ENCODE peak calls at places on chromosome 9, in six cellular contexts. E is A549, J is K562, X is endothelial cell of umbilical vein, A is HepG2, C is GM12878. D is an unnamed sample.

GRCh38 chr9:34463098-34463900 is 4.7 kb downstream of the DNAI1 start:
- DNase-seq in E (peak), J (no peak), X (no peak), A (no peak), C (no peak), D (peak)

GRCh38 chr9:120652902-120653301 is 61.4 kb downstream of the MEGF9 start:
- DNase-seq in E (no peak), J (no peak), X (no peak), A (no peak), C (no peak), D (no peak)

GRCh38 chr9:76562511-76562911 is 103.5 kb downstream of the GCNT1 start:
- DNase-seq in E (no peak), J (no peak), X (peak), A (no peak), C (peak), D (peak)

GRCh38 chr9:29214702-29215248 is 1641.5 kb upstream of the C9orf72 start:
- DNase-seq in E (no peak), J (no peak), X (no peak), A (no peak), C (no peak), D (no peak)

GRCh38 chr9:120855827-120856636 is 13.3 kb upstream of the PSMD5 start:
- DNase-seq in E (no peak), J (peak), X (no peak), A (no peak), C (no peak), D (no peak)

GRCh38 chr9:92990461-92990860 is 43.1 kb downstream of the FGD3 start:
- DNase-seq in E (no peak), J (no peak), X (no peak), A (no peak), C (no peak), D (no peak)

GRCh38 chr9:133812941-133813748 is 75.0 kb upstream of the SARDH start:
- DNase-seq in E (no peak), J (no peak), X (no peak), A (no peak), C (no peak), D (no peak)

GRCh38 chr9:105296889-105297288 is 52.4 kb downstream of the SLC44A1 start:
- DNase-seq in E (peak), J (no peak), X (peak), A (peak), C (no peak), D (peak)

DNA sequence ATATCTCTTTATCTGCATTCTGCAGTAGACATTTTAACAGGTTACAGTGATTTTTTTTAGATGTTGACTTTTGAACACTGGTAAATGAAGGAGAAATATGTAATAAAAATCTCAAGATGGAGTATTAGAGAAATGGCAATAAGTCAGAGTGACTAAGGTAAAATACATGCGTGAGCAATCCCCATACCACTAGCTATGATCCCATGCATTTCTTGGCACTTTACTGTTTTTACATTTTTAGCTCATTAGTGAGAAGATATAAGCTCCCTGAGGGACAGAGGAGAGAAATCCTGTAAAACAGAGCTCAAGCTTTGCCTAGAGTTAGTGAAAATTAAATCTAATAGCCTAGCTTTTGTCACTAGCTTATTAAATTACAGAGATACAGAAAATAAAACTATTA is 181.9 kb upstream of the TRPM3 start:
- DNase-seq in E (no peak), J (no peak), X (no peak), A (no peak), C (no peak), D (no peak)
- H3K4me3 ChIP-seq in E (no peak), J (no peak), X (no peak), A (no peak), C (no peak), D (no peak)

DNA sequence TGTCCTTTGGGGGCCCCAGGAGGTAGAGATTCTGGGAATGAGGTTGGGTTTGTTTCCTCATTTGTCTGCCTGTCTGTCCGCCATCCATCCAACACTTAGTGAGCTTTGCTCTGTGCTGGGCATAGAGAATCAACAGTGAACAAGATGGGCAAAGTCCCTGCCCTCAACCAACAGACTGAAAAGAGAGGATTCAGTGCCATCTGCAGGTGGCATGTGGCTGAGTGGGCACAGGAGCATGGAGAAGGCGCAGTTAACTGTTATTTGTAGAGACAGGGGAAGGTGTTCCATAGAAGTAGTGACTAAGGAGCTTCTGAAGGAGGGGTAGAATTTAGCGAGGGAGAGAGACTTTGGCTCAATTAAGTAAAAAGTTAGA is 23.1 kb downstream of the POLR1E start:
- DNase-seq in E (no peak), J (no peak), X (no peak), A (no peak), C (no peak), D (no peak)
- TF ChIP-seq MYC in E (no peak), J (no peak), X (no peak), A (no peak), C (no peak), D (no peak)

DNA sequence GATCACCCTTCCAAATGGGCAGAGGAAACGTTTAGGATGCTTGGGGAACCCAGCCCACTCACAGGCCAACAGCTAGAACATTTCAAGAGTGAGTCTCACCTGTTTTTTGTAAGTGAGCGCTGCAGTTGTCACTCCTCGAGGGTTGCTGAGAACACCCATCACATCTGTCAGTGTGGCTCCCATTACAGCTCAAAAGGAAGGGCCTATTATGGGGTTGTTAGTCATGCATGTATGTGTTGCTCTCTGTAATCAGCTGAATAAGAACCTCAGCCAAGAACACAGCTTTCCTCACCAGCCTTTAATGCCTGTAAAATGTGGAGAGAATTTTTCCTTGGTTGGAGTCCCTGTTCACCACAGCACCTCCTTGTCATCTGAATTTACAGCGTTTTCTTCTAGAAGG is 196.3 kb upstream of the KLF4 start:
- DNase-seq in E (no peak), J (no peak), X (no peak), A (no peak), C (no peak), D (no peak)
- TF ChIP-seq MAX in E (no peak), J (no peak), X (no peak), A (no peak), C (no peak), D (no peak)

GRCh38 chr9:24479266-24479665 is 66.4 kb downstream of the IZUMO3 start:
- DNase-seq in E (no peak), J (no peak), X (no peak), A (no peak), C (no peak), D (no peak)
- H3K4me3 ChIP-seq in E (no peak), J (no peak), X (no peak), A (no peak), C (no peak), D (no peak)

GRCh38 chr9:125440411-125440810 is 178.8 kb downstream of the GAPVD1 start:
- DNase-seq in E (no peak), J (no peak), X (no peak), A (no peak), C (no peak), D (no peak)

GRCh38 chr9:125442471-125442870 is 180.8 kb downstream of the GAPVD1 start:
- DNase-seq in E (no peak), J (no peak), X (no peak), A (no peak), C (no peak), D (no peak)

GRCh38 chr9:125444956-125445506 is 183.4 kb downstream of the GAPVD1 start:
- DNase-seq in E (no peak), J (no peak), X (no peak), A (no peak), C (no peak), D (no peak)

GRCh38 chr9:125444166-125444565 is 182.5 kb downstream of the GAPVD1 start:
- DNase-seq in E (no peak), J (no peak), X (no peak), A (no peak), C (no peak), D (no peak)

GRCh38 chr9:125443367-125443766 is 181.7 kb downstream of the GAPVD1 start:
- DNase-seq in E (no peak), J (no peak), X (no peak), A (no peak), C (no peak), D (no peak)
- TF ChIP-seq MYC in E (no peak), J (no peak), X (no peak), A (no peak), C (no peak), D (no peak)

GRCh38 chr9:138072161-138072842 is 194.7 kb downstream of the CACNA1B start:
- DNase-seq in E (no peak), J (no peak), X (no peak), A (no peak), C (no peak), D (no peak)
- TF ChIP-seq MAX in E (no peak), J (no peak), X (no peak), A (no peak), C (no peak), D (no peak)

DNA sequence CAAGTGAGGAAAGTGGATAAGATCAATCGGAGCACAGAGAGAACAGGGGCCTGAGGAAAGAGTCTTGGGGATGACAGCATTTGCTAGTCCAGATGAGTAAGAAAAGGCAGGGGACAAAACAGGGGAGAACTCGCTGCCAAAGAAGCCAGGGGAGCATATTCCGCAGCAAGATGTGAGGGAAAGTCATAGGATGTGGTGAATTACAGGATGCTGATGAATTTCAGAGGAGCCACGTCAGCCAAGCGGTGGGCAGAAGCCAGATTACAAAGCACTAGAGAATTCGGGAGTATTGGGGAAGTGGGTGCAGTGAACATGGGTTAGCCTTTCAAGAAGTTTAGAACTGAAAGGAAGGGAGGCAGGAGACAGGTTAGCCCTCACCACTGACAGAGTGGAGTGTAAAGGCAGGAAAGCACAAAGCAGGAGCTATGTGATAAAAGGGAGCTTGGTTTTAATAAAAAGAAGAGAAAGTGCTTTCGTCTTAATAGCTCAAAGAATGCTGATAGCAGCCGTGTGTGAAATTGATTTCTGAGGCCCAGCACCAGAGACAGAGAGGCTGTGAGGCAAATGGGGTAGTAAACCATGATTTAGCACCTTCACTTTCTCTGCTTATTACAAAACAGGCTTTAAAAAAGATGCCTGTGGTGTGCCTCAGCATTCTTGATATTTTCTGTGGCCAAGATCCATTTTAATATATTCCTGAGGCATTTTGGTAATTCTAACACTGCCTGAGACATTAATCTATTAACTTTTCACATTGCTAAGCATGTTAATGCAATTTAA is 16.8 kb downstream of the ADAMTSL1 start:
- DNase-seq in E (no peak), J (no peak), X (peak), A (no peak), C (no peak), D (no peak)
- H3K4me3 ChIP-seq in E (no peak), J (no peak), X (peak), A (no peak), C (no peak), D (no peak)

DNA sequence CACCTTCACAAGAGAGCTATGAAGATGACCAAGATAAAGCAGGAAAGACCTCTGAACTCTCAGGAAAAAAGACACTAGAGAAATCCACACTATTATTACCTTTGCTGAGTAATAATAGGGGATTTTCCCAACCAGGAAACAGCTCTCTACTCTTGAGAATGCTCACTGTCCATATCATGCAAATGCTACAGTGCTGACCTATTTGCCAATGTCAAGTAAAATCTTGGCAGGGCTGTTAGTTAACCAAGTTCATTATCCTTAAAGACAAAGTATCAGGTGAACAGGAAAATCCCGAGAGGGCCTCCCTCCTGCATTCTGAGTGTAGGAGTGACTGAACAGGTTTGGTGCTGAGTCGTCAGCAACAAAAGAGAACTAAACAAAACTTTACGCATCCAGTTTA is 306.6 kb downstream of the ACTL7B start:
- DNase-seq in E (peak), J (no peak), X (no peak), A (no peak), C (no peak), D (no peak)
- TF ChIP-seq MYC in E (no peak), J (no peak), X (no peak), A (no peak), C (no peak), D (no peak)

GRCh38 chr9:99213197-99213596 is 8.5 kb downstream of the ALG2 start:
- DNase-seq in E (no peak), J (no peak), X (no peak), A (no peak), C (no peak), D (no peak)
- TF ChIP-seq MAX in E (no peak), J (no peak), X (no peak), A (no peak), C (no peak), D (no peak)